ENCODE peak calls at places on chromosomes 7 and 10, in five cellular contexts. E is mesenchymal stem cell, Y is trophoblast cell, B is IMR-90, W is H1. F is an unnamed sample.

GRCh38 chr7:49255061-49255460 is 330.7 kb downstream of the CDC14C start:
- DNase-seq in E (no peak), Y (no peak), B (no peak), W (no peak), F (no peak)

GRCh38 chr10:4946349-4946717 is 16.9 kb upstream of the AKR1C1 start:
- DNase-seq in E (no peak), Y (no peak), B (peak; percentile 4), W (no peak), F (no peak)

GRCh38 chr10:128817636-128818035 is 649.4 kb upstream of the MGMT start:
- DNase-seq in E (no peak), Y (no peak), B (no peak), W (no peak), F (no peak)

GRCh38 chr10:100185364-100186252 is at the start of gene ERLIN1:
- DNase-seq in E (peak; percentile 92), Y (peak; percentile 99), B (peak; percentile 87), W (peak; percentile 59), F (peak; percentile 93)

GRCh38 chr10:75071164-75071489 is 40.3 kb upstream of the SAMD8 start:
- DNase-seq in E (peak; percentile 18), Y (no peak), B (peak; percentile 4), W (no peak), F (no peak)

GRCh38 chr10:112907893-112908292 is 42.2 kb upstream of the TCF7L2 start:
- DNase-seq in E (peak; percentile 9), Y (no peak), B (peak; percentile 37), W (no peak), F (no peak)

GRCh38 chr10:3963191-3963673 is 178.2 kb upstream of the KLF6 start:
- DNase-seq in E (no peak), Y (peak; percentile 75), B (no peak), W (no peak), F (no peak)

GRCh38 chr7:130899638-130900401 is 165.8 kb upstream of the KLF14 start:
- DNase-seq in E (peak; percentile 37), Y (no peak), B (no peak), W (no peak), F (no peak)

GRCh38 chr10:101155896-101156295 is 24.8 kb downstream of the TLX1 start:
- DNase-seq in E (no peak), Y (peak; percentile 49), B (no peak), W (no peak), F (no peak)

GRCh38 chr7:101465576-101466196 is 103.0 kb downstream of the COL26A1 start:
- DNase-seq in E (no peak), Y (no peak), B (no peak), W (no peak), F (no peak)

GRCh38 chr10:124091646-124092269 is 1.6 kb downstream of the CHST15 start:
- DNase-seq in E (peak; percentile 51), Y (no peak), B (no peak), W (no peak), F (peak; percentile 24)

GRCh38 chr10:21497177-21497807 is 28.2 kb downstream of the SKIDA1 start:
- DNase-seq in E (peak; percentile 84), Y (peak; percentile 75), B (peak; percentile 62), W (no peak), F (no peak)

GRCh38 chr10:127151981-127152699 is 44.3 kb downstream of the INSYN2A start:
- DNase-seq in E (peak; percentile 59), Y (no peak), B (peak; percentile 72), W (no peak), F (no peak)

GRCh38 chr7:158581440-158582088 is 6.1 kb downstream of the PTPRN2 start:
- DNase-seq in E (no peak), Y (peak; percentile 76), B (no peak), W (no peak), F (no peak)

GRCh38 chr7:158583810-158584209 is 3.8 kb downstream of the PTPRN2 start:
- DNase-seq in E (no peak), Y (no peak), B (no peak), W (no peak), F (no peak)

GRCh38 chr7:158584392-158584791 is 3.2 kb downstream of the PTPRN2 start:
- DNase-seq in E (no peak), Y (no peak), B (no peak), W (no peak), F (no peak)

GRCh38 chr7:158582089-158582456 is 5.5 kb downstream of the PTPRN2 start:
- DNase-seq in E (no peak), Y (no peak), B (no peak), W (no peak), F (no peak)

GRCh38 chr7:158583143-158583542 is 4.5 kb downstream of the PTPRN2 start:
- DNase-seq in E (no peak), Y (no peak), B (no peak), W (no peak), F (no peak)
- H3K14ac ChIP-seq in E (no peak overlapping the region), Y (no peak overlapping the region), B (no peak overlapping the region), W (no peak overlapping the region), F (no peak overlapping the region)

GRCh38 chr7:128988372-128988771 is 50.6 kb downstream of the IRF5 start:
- DNase-seq in E (no peak), Y (no peak), B (no peak), W (no peak), F (no peak)

GRCh38 chr7:128985660-128986059 is 47.9 kb downstream of the IRF5 start:
- DNase-seq in E (no peak), Y (no peak), B (no peak), W (no peak), F (no peak)

GRCh38 chr7:128993419-128993818 is 55.7 kb downstream of the IRF5 start:
- DNase-seq in E (no peak), Y (no peak), B (no peak), W (no peak), F (no peak)

GRCh38 chr7:128989961-128990360 is 52.2 kb downstream of the IRF5 start:
- DNase-seq in E (no peak), Y (peak; percentile 58), B (peak; percentile 21), W (no peak), F (no peak)
- H3K36me3 ChIP-seq in E (peaks cover 12% of the 10 kb centered on the region), Y (peaks cover 19% of the 10 kb centered on the region), B (peaks cover 21% of the 10 kb centered on the region), W (peaks cover 72% of the 10 kb centered on the region), F (peaks cover 99% of the 10 kb centered on the region)

GRCh38 chr10:96831200-96831866 is 765 bp upstream of the LCOR start:
- DNase-seq in E (peak; percentile 8), Y (no peak), B (no peak), W (no peak), F (no peak)

GRCh38 chr10:96833220-96834001 is 1.3 kb downstream of the LCOR start:
- DNase-seq in E (peak; percentile 56), Y (peak; percentile 20), B (peak; percentile 23), W (no peak), F (peak; percentile 69)

GRCh38 chr10:96830511-96831199 is 1.4 kb upstream of the LCOR start:
- DNase-seq in E (peak; percentile 72), Y (peak; percentile 96), B (peak; percentile 65), W (no peak), F (peak; percentile 75)

GRCh38 chr10:96832721-96833219 is 672 bp downstream of the LCOR start:
- DNase-seq in E (peak; percentile 79), Y (peak; percentile 86), B (peak; percentile 67), W (no peak), F (peak; percentile 80)

DNA sequence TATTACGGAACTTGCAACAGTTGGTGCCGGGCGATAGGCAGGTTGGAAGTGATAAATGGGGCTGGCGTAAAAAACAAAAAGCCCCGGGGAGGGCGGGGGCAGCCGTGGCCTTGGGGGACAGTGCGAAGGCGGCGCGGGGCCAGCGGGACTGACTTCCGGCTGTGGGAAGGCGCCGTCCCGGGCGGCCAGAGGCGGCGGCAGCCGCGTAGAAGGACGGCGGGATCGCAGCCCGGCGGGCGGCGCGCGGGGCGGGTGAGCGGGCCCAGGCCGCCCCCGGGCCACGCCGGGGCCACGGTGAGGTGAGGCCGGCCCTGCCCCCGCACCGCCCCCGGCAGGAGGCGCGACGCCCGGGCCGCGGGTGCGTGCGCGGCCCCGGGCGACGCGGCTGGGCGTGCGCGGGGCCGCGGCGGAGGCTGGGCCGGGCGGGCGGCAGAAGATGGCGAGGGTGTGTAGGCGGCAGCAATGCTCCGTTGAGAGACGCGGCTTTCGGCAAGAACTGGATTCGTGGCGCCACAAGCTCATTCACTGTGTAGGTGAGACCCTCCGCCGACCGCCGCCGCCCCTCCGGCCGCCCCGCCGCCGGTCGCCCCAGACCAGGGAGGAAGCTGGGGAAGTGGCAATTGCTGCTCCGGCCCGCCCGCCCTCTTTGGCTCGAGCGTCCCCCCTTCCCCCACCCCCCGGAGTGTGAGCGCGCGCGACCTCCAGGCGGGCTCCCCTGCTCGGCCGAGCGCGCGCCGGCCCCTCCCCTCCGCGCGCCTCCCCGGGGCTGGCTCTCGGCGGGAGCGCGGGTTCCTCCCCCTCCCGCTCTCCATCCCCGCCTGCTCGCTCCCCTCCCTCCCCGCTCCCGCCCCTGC is at the start of gene LCOR:
- DNase-seq in E (peak; percentile 91), Y (peak; percentile 90), B (peak; percentile 86), W (no peak), F (peak; percentile 89)
- H3K14ac ChIP-seq in E (peak within 1 kb of the TSS; percentile 68), Y (peak within 1 kb of the TSS; percentile 99), B (peak within 1 kb of the TSS; percentile 82), W (no peak within 1 kb of the TSS), F (peak within 1 kb of the TSS; percentile 50)

DNA sequence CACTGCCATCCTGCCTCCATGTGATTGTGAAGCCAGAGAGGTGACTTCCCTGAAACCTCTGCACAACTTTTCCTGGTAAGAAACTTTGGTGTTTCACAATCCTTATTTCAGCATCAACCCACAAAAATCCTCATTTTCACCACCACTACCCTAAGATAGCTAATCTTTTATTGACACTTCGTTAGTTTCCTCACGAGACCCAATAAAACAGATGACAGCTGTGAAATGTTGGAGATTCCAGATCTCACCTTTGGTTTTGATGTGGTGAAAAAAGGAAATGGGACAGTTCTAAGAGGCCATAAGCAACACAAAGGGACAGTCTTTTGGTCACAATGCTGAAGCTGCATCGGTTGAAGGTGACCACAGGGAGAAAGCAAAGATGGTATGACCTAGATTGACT is 60.0 kb upstream of the TM9SF3 start:
- DNase-seq in E (no peak), Y (peak; percentile 67), B (no peak), W (no peak), F (no peak)
- H3K36me3 ChIP-seq in E (peaks cover 6% of the 10 kb centered on the region), Y (no peaks in the 10 kb centered on the region), B (no peaks in the 10 kb centered on the region), W (no peaks in the 10 kb centered on the region), F (no peaks in the 10 kb centered on the region)

GRCh38 chr7:42238709-42239395 is 1.8 kb upstream of the GLI3 start:
- DNase-seq in E (peak; percentile 86), Y (peak; percentile 69), B (peak; percentile 84), W (no peak), F (no peak)

GRCh38 chr7:42235734-42236133 is 1.3 kb downstream of the GLI3 start:
- DNase-seq in E (peak; percentile 17), Y (no peak), B (no peak), W (no peak), F (no peak)

GRCh38 chr7:42236266-42237161 is 495 bp downstream of the GLI3 start:
- DNase-seq in E (peak; percentile 76), Y (peak; percentile 58), B (peak; percentile 72), W (no peak), F (no peak)

GRCh38 chr7:42237162-42237821 is at the start of gene GLI3:
- DNase-seq in E (peak; percentile 96), Y (peak; percentile 94), B (peak; percentile 93), W (no peak), F (peak; percentile 94)

DNA sequence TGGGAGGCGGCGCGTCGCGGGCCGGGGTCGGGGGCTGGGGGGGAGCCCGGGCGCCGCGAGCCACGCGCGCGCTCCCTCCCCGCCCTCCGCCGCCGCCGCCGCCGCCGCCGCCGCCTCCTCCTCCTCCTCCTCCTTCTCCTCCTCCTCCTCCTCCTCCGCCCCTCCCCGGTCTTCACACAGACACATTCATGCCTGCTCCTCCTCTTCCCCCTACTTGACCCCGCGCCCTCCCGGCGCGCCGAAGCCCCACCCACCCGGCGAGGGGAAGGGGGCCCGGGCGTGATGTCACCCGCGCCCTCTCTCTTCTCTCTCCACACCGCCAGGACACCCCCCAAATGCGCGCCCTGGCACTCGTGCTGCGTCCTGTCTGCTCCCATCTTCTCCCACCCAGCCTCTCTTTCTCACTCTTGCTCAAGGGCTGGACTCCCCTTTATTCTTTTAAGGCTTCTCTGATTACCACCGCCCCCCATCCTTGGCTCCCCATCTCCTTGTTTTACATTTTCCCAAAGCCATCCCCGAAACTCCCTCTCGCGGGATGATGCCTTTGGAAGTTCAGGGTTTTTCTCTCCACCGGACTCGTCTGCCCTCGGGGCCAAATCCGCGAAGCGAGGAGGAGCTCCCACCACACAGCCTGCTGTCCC is 1.0 kb upstream of the GLI3 start:
- DNase-seq in E (peak; percentile 79), Y (peak; percentile 50), B (peak; percentile 51), W (no peak), F (peak; percentile 76)
- H3K14ac ChIP-seq in E (peak overlapping the region; percentile 5), Y (peak overlapping the region; percentile 31), B (peak overlapping the region; percentile 65), W (no peak overlapping the region), F (no peak overlapping the region)